ENCODE peak calls at places on chromosomes 11 and 22, in seven cellular contexts. D is stimulated activated CD4-positive, alpha-beta T cell treated with anti-CD3 and anti-CD28 coated beads, Interleukin-15, amount 100 ng/mL, for 1 hour; J is SW 1271; K is lower lobe of right lung; V is stimulated activated naive B cell treated with anti-CD40 and anti-IgM and Interleukin-4, amounts not matched to agents 10 μg/mL and 1 μg/mL and 100 μg/mL, for 72 hours; Q is stimulated activated CD8-positive, alpha-beta memory T cell treated with anti-CD3 and anti-CD28 coated beads, Interleukin-15, amount 100 ng/mL, for 48 hours; O is GM12891. T is an unnamed sample.

GRCh38 chr11:128488471-128488870 is 98.9 kb downstream of the ETS1 start:
- DNase-seq in Q (no peak), O (no peak), D (no peak), J (peak), K (no peak), V (no peak), T (no peak)

GRCh38 chr11:109960831-109961230 is 132.4 kb upstream of the ZC3H12C start:
- DNase-seq in O (no peak), V (no peak), D (no peak), K (no peak), Q (no peak), J (no peak), T (no peak)

GRCh38 chr22:35627267-35628041 is 10.3 kb upstream of the MB start:
- DNase-seq in Q (no peak), J (peak), O (peak), K (peak), V (no peak), D (peak), T (peak)

GRCh38 chr11:114280696-114281095 is 15.5 kb upstream of the NNMT start:
- DNase-seq in D (no peak), J (peak), K (peak), O (no peak), V (no peak), Q (no peak), T (peak)

GRCh38 chr11:44145011-44145777 is 49.7 kb downstream of the EXT2 start:
- DNase-seq in V (no peak), O (no peak), J (no peak), D (no peak), K (no peak), Q (no peak), T (no peak)

GRCh38 chr22:36546932-36547331 is 18.0 kb upstream of the EIF3D start:
- DNase-seq in Q (no peak), O (no peak), J (no peak), V (no peak), K (no peak), D (no peak), T (no peak)

GRCh38 chr11:64849600-64850356 is 5.3 kb upstream of the CDC42BPG start:
- DNase-seq in V (no peak), J (no peak), Q (no peak), K (no peak), O (no peak), D (no peak), T (peak)

GRCh38 chr11:70394211-70394950 is 3.9 kb upstream of the CTTN start:
- DNase-seq in J (no peak), K (no peak), V (no peak), O (no peak), D (no peak), Q (no peak), T (no peak)

GRCh38 chr22:21754523-21755128 is 19.0 kb upstream of the YPEL1 start:
- DNase-seq in O (peak), K (no peak), D (no peak), J (no peak), Q (no peak), V (peak), T (peak)

GRCh38 chr11:44899959-44900358 is 50.7 kb downstream of the TP53I11 start:
- DNase-seq in O (no peak), J (peak), D (peak), V (no peak), Q (no peak), K (no peak), T (no peak)

GRCh38 chr11:57155400-57155799 is 26.4 kb upstream of the LRRC55 start:
- DNase-seq in Q (no peak), O (no peak), J (no peak), V (no peak), K (no peak), D (no peak), T (no peak)

GRCh38 chr11:114180301-114181055 is 115.7 kb upstream of the NNMT start:
- DNase-seq in J (no peak), V (no peak), K (peak), Q (no peak), D (no peak), O (no peak), T (no peak)

GRCh38 chr11:94800394-94800793 is 32.2 kb downstream of the AMOTL1 start:
- DNase-seq in J (no peak), V (no peak), O (no peak), K (no peak), Q (no peak), D (no peak), T (no peak)

GRCh38 chr11:118076754-118077281 is at the start of gene TMPRSS4:
- DNase-seq in D (no peak), J (no peak), K (peak), V (no peak), O (no peak), Q (no peak), T (no peak)

GRCh38 chr22:29840498-29840897 is 2.4 kb upstream of the ASCC2 start:
- DNase-seq in V (no peak), K (no peak), J (no peak), O (no peak), D (no peak), Q (no peak), T (no peak)

GRCh38 chr11:77167111-77167626 is 39.1 kb downstream of the MYO7A start:
- DNase-seq in D (no peak), Q (no peak), K (no peak), J (no peak), V (no peak), O (no peak), T (no peak)

GRCh38 chr11:2860636-2861035 is 24.9 kb downstream of the CDKN1C start:
- DNase-seq in Q (peak), J (no peak), O (no peak), D (no peak), K (no peak), V (peak), T (no peak)